ENCODE peak calls at places on chromosomes 1 and 21, in eight cellular contexts. V is transverse colon, L is epithelial cell of esophagus, Y is stomach, K is fibroblast of pulmonary artery, B is HL-60, X is fibroblast of mammary gland, F is SK-N-SH. D is an unnamed sample.

GRCh38 chr1:78281580-78281979 is 209.2 kb upstream of the PTGFR start:
- DNase-seq in V (no peak), L (no peak), Y (no peak), K (no peak), B (no peak), X (no peak), F (no peak), D (no peak)

GRCh38 chr21:28294046-28294445 is 698.6 kb downstream of the LTN1 start:
- DNase-seq in V (no peak), L (peak; percentile 54), Y (no peak), K (peak; percentile 88), B (no peak), X (peak; percentile 21), F (no peak), D (no peak)

GRCh38 chr1:226985239-226985838 is 45.2 kb downstream of the COQ8A start:
- DNase-seq in V (no peak), L (no peak), Y (no peak), K (no peak), B (no peak), X (no peak), F (no peak), D (no peak)

GRCh38 chr1:2061065-2061778 is 11.0 kb downstream of the PRKCZ start:
- DNase-seq in V (no peak), L (no peak), Y (no peak), K (no peak), B (no peak), X (no peak), F (no peak), D (no peak)

GRCh38 chr1:201634261-201634660 is 95.3 kb downstream of the NAV1 start:
- DNase-seq in V (no peak), L (no peak), Y (no peak), K (peak; percentile 49), B (no peak), X (peak; percentile 85), F (no peak), D (no peak)

GRCh38 chr1:154742586-154742985 is 127.5 kb downstream of the KCNN3 start:
- DNase-seq in V (no peak), L (no peak), Y (no peak), K (no peak), B (no peak), X (no peak), F (no peak), D (no peak)

GRCh38 chr1:198788561-198789064 is 149.8 kb downstream of the PTPRC start:
- DNase-seq in V (no peak), L (no peak), Y (no peak), K (peak; percentile 68), B (no peak), X (peak; percentile 18), F (peak; percentile 1), D (peak; percentile 30)

GRCh38 chr1:63804829-63805484 is 31.1 kb downstream of the ROR1 start:
- DNase-seq in V (no peak), L (no peak), Y (no peak), K (no peak), B (no peak), X (no peak), F (no peak), D (no peak)

GRCh38 chr1:5628416-5628815 is 363.8 kb downstream of the NPHP4 start:
- DNase-seq in V (no peak), L (no peak), Y (no peak), K (no peak), B (no peak), X (no peak), F (no peak), D (no peak)
- TF ChIP-seq CTCF in V (no peak), L (no peak), Y (no peak), K (no peak), B (no peak), X (no peak), F (no peak), D (no peak)

DNA sequence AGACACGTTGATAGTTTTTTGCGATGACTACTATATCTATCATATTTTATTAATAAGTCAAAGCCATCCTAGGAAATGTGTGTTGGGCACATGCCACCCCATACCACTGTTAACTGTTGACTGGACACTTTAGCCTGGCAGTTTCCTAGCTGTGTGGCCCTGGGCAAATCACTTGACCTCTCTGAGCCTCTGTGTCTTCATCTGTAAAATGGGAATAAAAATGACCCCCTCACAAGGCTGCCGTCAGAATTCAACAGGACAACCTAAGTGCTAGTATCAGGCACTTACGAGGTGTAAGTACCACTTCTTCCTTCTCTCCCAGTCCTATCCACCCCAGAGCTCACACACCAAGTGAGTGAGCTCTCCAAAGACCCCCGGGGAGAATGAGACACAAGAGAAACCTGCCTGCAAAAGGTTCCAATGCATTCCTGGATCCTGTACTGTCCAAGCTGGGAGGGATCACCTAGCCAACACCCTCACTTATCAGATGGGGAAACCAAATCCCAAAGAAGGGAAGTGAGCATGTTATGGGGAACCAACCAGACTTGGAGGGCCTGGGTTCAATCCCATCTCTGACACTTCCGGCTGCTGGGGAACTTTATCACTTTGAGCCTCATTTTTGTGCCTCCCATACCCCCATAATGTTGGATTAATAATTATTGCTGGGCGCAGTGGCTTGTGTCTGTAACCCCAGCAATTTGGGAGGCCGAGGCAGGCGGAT is 24.9 kb downstream of the HSPG2 start:
- DNase-seq in V (no peak), L (no peak), Y (no peak), K (no peak), B (no peak), X (no peak), F (no peak), D (no peak)
- TF ChIP-seq CTCF in V (no peak), L (no peak), Y (no peak), K (no peak), B (no peak), X (no peak), F (no peak), D (no peak)

GRCh38 chr1:191993549-191993948 is 164.7 kb upstream of the RGS18 start:
- DNase-seq in V (no peak), L (peak; percentile 54), Y (no peak), K (peak; percentile 72), B (no peak), X (peak; percentile 2), F (no peak), D (no peak)
- TF ChIP-seq CTCF in V (no peak), L (peak; percentile 51), Y (no peak), K (peak; percentile 54), B (peak; percentile 4), X (no peak), F (peak; percentile 53), D (no peak)

GRCh38 chr1:204357551-204357950 is 2.2 kb downstream of the PLEKHA6 start:
- DNase-seq in V (no peak), L (no peak), Y (peak; percentile 36), K (peak; percentile 43), B (peak; percentile 30), X (peak; percentile 63), F (peak; percentile 33), D (peak; percentile 82)
- TF ChIP-seq CTCF in V (no peak), L (no peak), Y (no peak), K (no peak), B (no peak), X (no peak), F (no peak), D (no peak)

GRCh38 chr1:17875882-17876280 is 120.7 kb downstream of the ACTL8 start:
- DNase-seq in V (no peak), L (no peak), Y (no peak), K (no peak), B (no peak), X (peak; percentile 62), F (no peak), D (no peak)
- TF ChIP-seq CTCF in V (no peak), L (no peak), Y (no peak), K (no peak), B (no peak), X (no peak), F (no peak), D (no peak)

GRCh38 chr1:79852004-79852403 is 845.5 kb upstream of the ADGRL4 start:
- DNase-seq in V (no peak), L (peak; percentile 26), Y (no peak), K (no peak), B (no peak), X (no peak), F (no peak), D (no peak)
- TF ChIP-seq CTCF in V (no peak), L (peak; percentile 36), Y (no peak), K (peak; percentile 7), B (no peak), X (peak; percentile 1), F (no peak), D (no peak)

DNA sequence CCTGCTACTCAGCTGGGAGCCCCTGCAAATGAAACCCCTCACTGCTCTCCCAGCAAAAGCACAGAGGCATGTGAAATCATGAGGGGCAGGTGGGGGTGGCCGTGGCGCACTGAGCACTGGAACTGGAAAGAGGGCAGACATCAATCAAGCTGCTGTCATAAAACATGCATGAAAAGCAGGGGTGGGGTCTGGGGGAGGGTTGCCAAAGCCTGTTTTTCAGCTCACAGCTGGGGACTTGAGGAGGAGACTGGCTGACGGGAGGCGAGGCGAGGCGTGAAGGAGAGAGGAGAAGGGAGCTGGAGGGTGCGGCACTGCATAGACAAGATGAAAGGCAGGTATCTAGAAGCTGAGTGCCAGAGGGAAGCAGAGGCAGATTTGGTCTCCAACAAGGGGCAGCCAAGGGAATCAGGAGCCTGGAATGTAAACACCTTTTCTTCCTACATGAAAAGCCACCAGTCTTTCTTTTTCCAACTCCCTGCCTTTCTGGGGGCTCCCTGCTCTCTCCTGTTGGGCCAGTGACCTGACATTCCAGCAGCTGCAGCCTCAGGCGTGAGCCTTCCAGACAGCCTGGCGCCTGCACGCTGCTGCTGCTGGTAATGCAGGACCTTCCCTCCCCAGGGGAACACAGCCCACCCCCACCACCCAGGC is 87.0 kb downstream of the NMNAT2 start:
- DNase-seq in V (no peak), L (peak; percentile 42), Y (no peak), K (no peak), B (no peak), X (no peak), F (peak; percentile 40), D (peak; percentile 54)
- TF ChIP-seq CTCF in V (no peak), L (no peak), Y (no peak), K (no peak), B (no peak), X (no peak), F (no peak), D (no peak)

DNA sequence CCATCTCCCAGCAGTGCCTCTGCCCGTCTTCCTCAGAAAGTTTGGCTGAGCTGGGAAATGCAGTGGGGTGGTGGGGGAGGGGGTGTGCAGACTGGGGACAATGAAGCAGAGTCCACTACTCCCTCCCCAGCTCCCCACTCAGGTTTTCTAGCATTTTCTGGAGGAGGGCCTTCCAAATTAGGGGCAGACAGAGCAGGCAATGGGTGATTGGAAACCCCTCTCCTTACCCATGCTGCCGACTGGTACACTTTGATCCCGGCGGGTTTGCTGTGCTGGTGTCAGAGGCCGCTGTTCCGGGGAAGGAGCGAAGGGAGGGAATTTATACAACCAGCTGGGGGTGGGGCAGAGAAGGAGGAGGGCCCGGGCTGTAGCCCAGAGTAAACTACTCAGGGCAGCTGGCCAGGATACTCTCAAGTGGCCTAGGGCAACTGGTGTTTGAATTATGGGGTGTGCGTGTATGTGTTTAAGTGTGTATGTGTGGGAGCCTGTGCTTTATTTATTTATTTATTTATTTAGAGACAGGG is at the start of gene SELENBP1:
- DNase-seq in V (peak; percentile 94), L (peak; percentile 38), Y (peak; percentile 96), K (peak; percentile 82), B (no peak), X (peak; percentile 74), F (no peak), D (peak; percentile 35)
- TF ChIP-seq CTCF in V (no peak), L (no peak), Y (no peak), K (no peak), B (no peak), X (no peak), F (no peak), D (no peak)

GRCh38 chr1:156123356-156124196 is 9.1 kb downstream of the LMNA start:
- DNase-seq in V (peak; percentile 95), L (peak; percentile 99), Y (peak; percentile 95), K (peak; percentile 98), B (peak; percentile 76), X (peak; percentile 98), F (peak; percentile 79), D (no peak)
- TF ChIP-seq CTCF in V (peak; percentile 28), L (peak; percentile 20), Y (no peak), K (peak; percentile 36), B (peak; percentile 16), X (peak; percentile 39), F (peak; percentile 54), D (no peak)

D was measured in glutamatergic neuron.